ENCODE peak calls at places on chromosomes 13 and 19, in five cellular contexts. Q is GM12878, E is K562, S is H1, J is HepG2. D is an unnamed sample.

GRCh38 chr13:111622051-111622531 is 301.6 kb downstream of the TEX29 start:
- DNase-seq in Q (no peak), E (no peak), S (no peak), J (no peak), D (no peak)

GRCh38 chr13:84032116-84032515 is 149.8 kb upstream of the SLITRK1 start:
- DNase-seq in Q (no peak), E (no peak), S (no peak), J (no peak), D (no peak)

GRCh38 chr13:50129923-50130685 is 114.9 kb downstream of the KCNRG start:
- DNase-seq in Q (no peak), E (no peak), S (no peak), J (no peak), D (peak; percentile 49)

GRCh38 chr13:57418067-57418677 is 213.4 kb upstream of the PCDH17 start:
- DNase-seq in Q (no peak), E (no peak), S (no peak), J (no peak), D (no peak)

GRCh38 chr13:113883314-113883811 is 19.5 kb upstream of the GAS6 start:
- DNase-seq in Q (no peak), E (peak; percentile 43), S (no peak), J (no peak), D (no peak)

GRCh38 chr19:45523642-45524256 is 16.5 kb downstream of the VASP start:
- DNase-seq in Q (peak; percentile 57), E (peak; percentile 77), S (peak; percentile 64), J (peak; percentile 82), D (peak; percentile 85)

GRCh38 chr13:30421093-30422055 is 919 bp upstream of the UBE2L5 start:
- DNase-seq in Q (no peak), E (peak; percentile 68), S (no peak), J (no peak), D (peak; percentile 72)

GRCh38 chr13:30757026-30757425 is 21.7 kb downstream of the ALOX5AP start:
- DNase-seq in Q (no peak), E (no peak), S (no peak), J (no peak), D (no peak)

GRCh38 chr13:110653271-110653670 is 37.9 kb downstream of the NAXD start:
- DNase-seq in Q (no peak), E (no peak), S (no peak), J (no peak), D (no peak)

GRCh38 chr13:113996912-113997745 is 23.3 kb upstream of the C13orf46 start:
- DNase-seq in Q (no peak), E (no peak), S (no peak), J (no peak), D (no peak)

GRCh38 chr19:48500830-48501445 is 10.7 kb downstream of the LMTK3 start:
- DNase-seq in Q (no peak), E (no peak), S (no peak), J (no peak), D (no peak)

GRCh38 chr13:63554157-63554556 is 2138.5 kb upstream of the PCDH20 start:
- DNase-seq in Q (no peak), E (no peak), S (no peak), J (no peak), D (no peak)

GRCh38 chr13:68540244-68540643 is 1310.1 kb upstream of the PCDH9 start:
- DNase-seq in Q (no peak), E (no peak), S (no peak), J (no peak), D (no peak)

GRCh38 chr19:4298772-4299550 is 3.2 kb downstream of the TMIGD2 start:
- DNase-seq in Q (no peak), E (no peak), S (no peak), J (no peak), D (no peak)

GRCh38 chr19:53333071-53333465 is 481 bp upstream of the ZNF845 start:
- DNase-seq in Q (no peak), E (no peak), S (no peak), J (no peak), D (peak; percentile 65)

GRCh38 chr19:46173886-46174475 is 25.9 kb downstream of the IGFL2 start:
- DNase-seq in Q (no peak), E (no peak), S (no peak), J (no peak), D (no peak)

GRCh38 chr19:2015611-2015950 is at the start of gene BTBD2:
- DNase-seq in Q (no peak), E (no peak), S (no peak), J (no peak), D (no peak)

GRCh38 chr19:36526581-36526980 is 1.5 kb downstream of the ZNF260 start:
- DNase-seq in Q (no peak), E (no peak), S (no peak), J (no peak), D (no peak)

GRCh38 chr19:6101291-6101690 is 9.0 kb downstream of the RFX2 start:
- DNase-seq in Q (no peak), E (no peak), S (no peak), J (no peak), D (no peak)

GRCh38 chr19:897442-898039 is 4.3 kb downstream of the RNU6-9 start:
- DNase-seq in Q (no peak), E (no peak), S (no peak), J (no peak), D (peak; percentile 66)

GRCh38 chr13:65159803-65160202 is 2070.3 kb downstream of the PCDH9 start:
- DNase-seq in Q (no peak), E (no peak), S (no peak), J (no peak), D (no peak)

GRCh38 chr13:109783815-109784589 is 2.4 kb downstream of the IRS2 start:
- DNase-seq in Q (no peak), E (no peak), S (no peak), J (no peak), D (peak; percentile 32)

GRCh38 chr19:28170066-28170465 is 1042.9 kb downstream of the UQCRFS1 start:
- DNase-seq in Q (no peak), E (no peak), S (no peak), J (no peak), D (no peak)

GRCh38 chr13:30114586-30115256 is 192.6 kb downstream of the KATNAL1 start:
- DNase-seq in Q (no peak), E (peak; percentile 77), S (peak; percentile 80), J (peak; percentile 63), D (peak; percentile 96)

GRCh38 chr13:28805193-28805819 is 14.8 kb upstream of the MTUS2 start:
- DNase-seq in Q (no peak), E (peak; percentile 21), S (no peak), J (no peak), D (peak; percentile 83)

GRCh38 chr19:3443840-3444694 is 36.3 kb downstream of the SMIM24 start:
- DNase-seq in Q (no peak), E (no peak), S (no peak), J (peak; percentile 39), D (peak; percentile 61)

GRCh38 chr19:37876047-37876446 is 30.3 kb downstream of the WDR87 start:
- DNase-seq in Q (no peak), E (no peak), S (no peak), J (no peak), D (no peak)

GRCh38 chr13:113032291-113032690 is 63.3 kb downstream of the MCF2L start:
- DNase-seq in Q (no peak), E (no peak), S (no peak), J (no peak), D (no peak)

GRCh38 chr19:918481-919156 is 1.5 kb downstream of the KISS1R start:
- DNase-seq in Q (no peak), E (no peak), S (no peak), J (no peak), D (peak; percentile 64)

GRCh38 chr19:31377736-31378135 is 28.5 kb upstream of the TSHZ3 start:
- DNase-seq in Q (no peak), E (no peak), S (no peak), J (no peak), D (no peak)

DNA sequence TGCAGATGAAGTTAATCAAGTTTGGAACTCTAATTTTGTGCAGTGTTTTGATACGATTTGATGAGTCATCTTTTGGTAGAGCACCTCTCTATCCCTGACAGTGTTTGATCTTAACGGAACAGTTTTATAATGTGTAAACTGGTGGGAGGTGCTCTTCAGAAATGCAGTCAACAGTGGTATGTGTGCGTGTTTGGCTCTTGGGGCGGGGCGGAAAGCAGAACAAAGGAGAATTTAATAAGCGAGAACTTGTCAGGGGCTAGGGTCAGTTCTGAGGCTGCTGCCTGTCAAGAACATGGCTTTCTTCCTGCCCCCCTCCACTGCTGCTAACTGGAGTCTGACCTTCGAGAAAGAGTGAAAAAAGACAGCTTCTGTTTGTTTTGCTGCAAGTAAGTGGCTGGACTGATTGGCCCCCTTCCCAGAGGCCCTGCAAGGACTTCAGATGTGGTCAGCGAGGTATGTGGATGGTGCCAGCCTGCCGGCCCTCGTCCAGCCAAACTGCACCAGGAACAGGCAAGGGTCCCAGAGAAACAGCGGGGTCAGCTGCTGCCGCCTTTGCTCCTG is 40.8 kb downstream of the BBC3 start:
- DNase-seq in Q (no peak), E (peak; percentile 26), S (no peak), J (peak; percentile 96), D (no peak)
- TF ChIP-seq MAX in Q (no peak), E (no peak), S (no peak), J (peak; percentile 55), D (no peak)

DNA sequence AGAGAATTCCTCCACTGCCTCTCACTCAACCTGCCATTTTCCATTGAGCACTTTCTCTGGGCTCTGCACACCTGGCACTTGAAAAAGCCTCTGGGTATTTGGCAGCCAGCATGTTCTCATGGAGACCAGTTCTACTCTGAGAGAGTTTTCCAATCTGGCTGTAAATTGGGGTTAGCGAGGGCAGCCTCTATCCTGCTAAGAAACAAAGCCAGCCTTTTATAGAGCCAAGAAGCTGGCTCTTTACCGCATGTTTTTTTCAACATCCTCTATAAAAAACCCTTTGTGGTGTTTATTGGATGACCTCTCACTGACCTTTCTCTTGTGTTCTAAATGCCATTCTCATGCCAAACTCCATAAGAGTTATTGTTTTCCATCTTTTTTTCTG is 52.6 kb upstream of the RCBTB2 start:
- DNase-seq in Q (no peak), E (no peak), S (no peak), J (peak; percentile 43), D (no peak)
- TF ChIP-seq USF2 in Q (no peak), E (no peak), S (no peak), J (no peak), D (no peak)

GRCh38 chr19:39110263-39110967 is 15.2 kb upstream of the PAK4 start:
- DNase-seq in Q (no peak), E (peak; percentile 73), S (no peak), J (peak; percentile 38), D (peak; percentile 75)
- TF ChIP-seq ATF2 in Q (no peak), E (no peak), S (no peak), J (no peak), D (no peak)

DNA sequence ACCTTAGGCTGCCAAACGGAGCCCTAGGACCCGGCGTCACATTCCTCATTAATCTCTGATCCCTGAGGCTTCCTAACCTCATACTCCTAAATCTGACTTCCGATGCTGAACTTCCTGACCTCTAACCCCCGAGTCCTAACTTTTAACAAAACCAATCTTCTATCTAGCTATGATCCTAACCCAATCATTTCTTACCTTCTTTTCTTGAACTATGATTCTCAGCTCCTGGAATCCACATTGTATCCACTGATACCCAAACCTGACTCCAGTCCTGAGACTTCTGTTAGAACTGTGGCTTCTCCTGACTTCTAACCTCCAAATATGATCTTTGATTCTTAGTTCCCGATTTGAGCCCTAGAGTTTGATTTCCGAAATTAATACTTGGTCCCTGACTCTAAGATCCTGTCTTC is 456 bp downstream of the NFKBIB start:
- DNase-seq in Q (no peak), E (no peak), S (no peak), J (no peak), D (no peak)
- TF ChIP-seq MAX in Q (no peak), E (no peak), S (peak; percentile 4), J (peak; percentile 4), D (no peak)

GRCh38 chr19:33684550-33685303 is 63.0 kb downstream of the CHST8 start:
- DNase-seq in Q (no peak), E (no peak), S (no peak), J (no peak), D (no peak)
- TF ChIP-seq USF2 in Q (no peak), E (no peak), S (no peak), J (no peak), D (no peak)